ENCODE peak calls at places on chromosome 2, in four cellular contexts. B is H54, K is breast epithelium, X is HCEC 1CT. T is an unnamed sample.

GRCh38 chr2:199303814-199304213 is 153.9 kb downstream of the SATB2 start:
- DNase-seq in B (peak), K (peak), X (peak), T (no peak)

GRCh38 chr2:100242416-100242815 is 79.9 kb downstream of the LONRF2 start:
- DNase-seq in B (no peak), K (no peak), X (no peak), T (no peak)

GRCh38 chr2:7269993-7270392 is 352.8 kb downstream of the RNF144A start:
- DNase-seq in B (no peak), K (no peak), X (no peak), T (no peak)

GRCh38 chr2:240946046-240946445 is 39.9 kb downstream of the CROCC2 start:
- DNase-seq in B (no peak), K (peak), X (no peak), T (no peak)

GRCh38 chr2:28587526-28588230 is 91.8 kb downstream of the PLB1 start:
- DNase-seq in B (no peak), K (no peak), X (no peak), T (no peak)

GRCh38 chr2:172083725-172084483 is 1.4 kb upstream of the DLX1 start:
- DNase-seq in B (no peak), K (no peak), X (peak), T (no peak)

GRCh38 chr2:123513351-123513750 is 511.7 kb upstream of the CNTNAP5 start:
- DNase-seq in B (no peak), K (no peak), X (no peak), T (no peak)

GRCh38 chr2:220781622-220782241 is 790.4 kb downstream of the EPHA4 start:
- DNase-seq in B (no peak), K (no peak), X (no peak), T (no peak)

GRCh38 chr2:151063271-151063670 is 198.4 kb downstream of the RBM43 start:
- DNase-seq in B (no peak), K (no peak), X (peak), T (no peak)

GRCh38 chr2:57862727-57863126 is 183.9 kb upstream of the VRK2 start:
- DNase-seq in B (no peak), K (no peak), X (no peak), T (no peak)

GRCh38 chr2:85843543-85843942 is 45.2 kb downstream of the ST3GAL5 start:
- DNase-seq in B (no peak), K (no peak), X (no peak), T (peak)

GRCh38 chr2:201242562-201243277 is 17.6 kb upstream of the CASP8 start:
- DNase-seq in B (no peak), K (no peak), X (no peak), T (no peak)

GRCh38 chr2:97654324-97654723 is 8.5 kb downstream of the COX5B start:
- DNase-seq in B (no peak), K (no peak), X (no peak), T (no peak)

GRCh38 chr2:228417966-228418365 is 236.5 kb upstream of the SPHKAP start:
- DNase-seq in B (no peak), K (no peak), X (peak), T (no peak)

T was measured in stimulated activated effector memory CD8-positive, alpha-beta T cell treated with anti-CD3 and anti-CD28 coated beads, Interleukin-12 subunit alpha, Interleukin-12 subunit beta, amount 100 ng/mL, for 72 hours.